ENCODE peak calls at places on chromosomes 3 and 15, in ten cellular contexts. M is stimulated activated CD4-positive, alpha-beta T cell treated with anti-CD3 and anti-CD28 coated beads, TNF-alpha, amount 100 ng/mL, for 4 hours; H is HuH-7; K is kidney glomerular epithelial cell; I is T1000; Y is fibroblast of the aortic adventitia; O is Daoy; V is occipital lobe; J is HTR-8/SVneo; X is activated naive CD4-positive, alpha-beta T cell treated with anti-CD3 and anti-CD28 coated beads for 36 hours. R is an unnamed sample.

GRCh38 chr3:8536106-8537052 is 34.8 kb downstream of the LMCD1 start:
- DNase-seq in Y (peak; percentile 54), V (no peak), J (no peak), I (no peak), O (no peak), X (no peak), M (no peak), H (no peak), K (no peak), R (no peak)

GRCh38 chr3:5806192-5806591 is 618.7 kb downstream of the EDEM1 start:
- DNase-seq in M (no peak), I (no peak), V (no peak), J (no peak), K (no peak), X (no peak), O (no peak), H (no peak), Y (no peak), R (no peak)

GRCh38 chr15:33618300-33618699 is 307.5 kb downstream of the RYR3 start:
- DNase-seq in Y (no peak), M (no peak), J (no peak), X (no peak), I (no peak), H (no peak), O (peak; percentile 51), K (peak; percentile 9), V (no peak), R (no peak)

GRCh38 chr15:85581495-85581894 is 201.1 kb downstream of the AKAP13 start:
- DNase-seq in O (no peak), H (no peak), I (no peak), J (no peak), X (peak; percentile 80), V (no peak), M (no peak), K (no peak), Y (no peak), R (no peak)

GRCh38 chr3:65888980-65889706 is 149.6 kb downstream of the MAGI1 start:
- DNase-seq in K (peak; percentile 75), J (peak; percentile 53), V (no peak), M (no peak), H (no peak), O (peak; percentile 42), I (peak; percentile 31), Y (peak; percentile 98), X (no peak), R (peak; percentile 55)

GRCh38 chr3:184336484-184337230 is 743 bp upstream of the FAM131A start:
- DNase-seq in Y (peak; percentile 81), I (no peak), J (no peak), H (peak; percentile 79), M (no peak), X (no peak), K (no peak), O (peak; percentile 50), V (no peak), R (peak; percentile 52)

GRCh38 chr3:5232570-5232969 is 45.1 kb downstream of the EDEM1 start:
- DNase-seq in M (no peak), O (no peak), J (no peak), I (no peak), V (no peak), K (no peak), Y (no peak), H (peak; percentile 46), X (peak; percentile 14), R (no peak)

GRCh38 chr3:189710620-189711388 is 79.6 kb downstream of the TP63 start:
- DNase-seq in I (peak; percentile 69), V (no peak), J (peak; percentile 67), H (no peak), M (no peak), Y (peak; percentile 99), X (peak; percentile 44), K (peak; percentile 99), O (peak; percentile 86), R (peak; percentile 85)

GRCh38 chr3:56838441-56838840 is 36.7 kb upstream of the ARHGEF3 start:
- DNase-seq in V (no peak), X (no peak), J (no peak), Y (no peak), H (no peak), O (no peak), I (no peak), M (no peak), K (no peak), R (no peak)

GRCh38 chr15:45454825-45455224 is 67.7 kb downstream of the SLC30A4 start:
- DNase-seq in H (no peak), K (peak; percentile 46), J (peak; percentile 80), X (peak; percentile 82), M (peak; percentile 35), I (peak; percentile 74), Y (peak; percentile 98), V (no peak), O (peak; percentile 95), R (peak; percentile 94)

GRCh38 chr3:197564097-197564843 is 8.5 kb upstream of the BDH1 start:
- DNase-seq in J (no peak), X (no peak), I (no peak), Y (no peak), V (no peak), H (no peak), M (no peak), O (no peak), K (no peak), R (no peak)

GRCh38 chr3:121969631-121970030 is 52.4 kb downstream of the ILDR1 start:
- DNase-seq in H (no peak), Y (no peak), I (no peak), K (no peak), V (no peak), O (no peak), X (no peak), M (no peak), J (no peak), R (no peak)

GRCh38 chr3:137762674-137763593 is 1.2 kb upstream of the SOX14 start:
- DNase-seq in J (no peak), V (no peak), K (no peak), O (no peak), I (no peak), H (no peak), M (no peak), X (no peak), Y (no peak), R (no peak)

GRCh38 chr15:63052961-63053698 is 10.6 kb downstream of the TPM1 start:
- DNase-seq in K (peak; percentile 55), M (no peak), I (no peak), X (no peak), O (peak; percentile 55), V (no peak), H (no peak), J (no peak), Y (peak; percentile 67), R (peak; percentile 64)

GRCh38 chr3:187986514-187986934 is 167.4 kb upstream of the LPP start:
- DNase-seq in V (no peak), Y (peak; percentile 84), J (peak; percentile 79), O (peak; percentile 93), K (peak; percentile 89), I (peak; percentile 57), M (peak; percentile 35), X (peak; percentile 79), H (no peak), R (peak; percentile 78)

GRCh38 chr15:67520976-67521769 is at the start of gene C15orf61:
- DNase-seq in H (peak; percentile 98), M (peak; percentile 72), Y (peak; percentile 68), I (peak; percentile 67), J (peak; percentile 97), O (peak; percentile 83), X (peak; percentile 89), K (peak; percentile 59), V (peak; percentile 79), R (peak; percentile 50)

GRCh38 chr3:113532698-113533533 is 561 bp downstream of the SIDT1 start:
- DNase-seq in H (no peak), V (peak; percentile 25), K (no peak), I (no peak), O (peak; percentile 21), X (peak; percentile 31), J (no peak), M (no peak), Y (no peak), R (no peak)

GRCh38 chr15:98773616-98774015 is 125.3 kb downstream of the IGF1R start:
- DNase-seq in I (no peak), V (no peak), J (no peak), O (no peak), X (no peak), K (no peak), M (no peak), Y (no peak), H (no peak), R (no peak)

GRCh38 chr3:50913279-50913678 is 238.6 kb downstream of the DOCK3 start:
- DNase-seq in O (peak; percentile 66), V (no peak), X (no peak), I (no peak), J (no peak), H (no peak), Y (no peak), M (no peak), K (no peak), R (peak; percentile 2)

GRCh38 chr3:139935866-139936817 is 1.2 kb downstream of the CLSTN2 start:
- DNase-seq in O (peak; percentile 33), H (no peak), K (peak; percentile 10), X (no peak), M (no peak), J (peak; percentile 19), V (no peak), Y (no peak), I (no peak), R (no peak)

GRCh38 chr15:87722941-87723691 is 533.4 kb downstream of the NTRK3 start:
- DNase-seq in K (peak; percentile 15), H (no peak), V (no peak), Y (peak; percentile 34), M (no peak), X (no peak), I (peak; percentile 6), J (no peak), O (peak; percentile 11), R (peak; percentile 65)

GRCh38 chr3:69294014-69294771 is 91.7 kb downstream of the FRMD4B start:
- DNase-seq in X (no peak), O (peak; percentile 14), K (peak; percentile 44), V (no peak), J (no peak), I (no peak), M (no peak), Y (peak; percentile 54), H (no peak), R (no peak)

GRCh38 chr3:125141596-125142417 is 70.7 kb downstream of the SLC12A8 start:
- DNase-seq in O (no peak), H (no peak), J (no peak), V (peak; percentile 16), M (peak; percentile 23), K (no peak), I (no peak), X (peak; percentile 84), Y (no peak), R (no peak)

GRCh38 chr15:40161693-40162401 is 978 bp downstream of the BUB1B start:
- DNase-seq in X (no peak), M (no peak), H (no peak), V (no peak), K (no peak), Y (no peak), O (no peak), J (no peak), I (no peak), R (no peak)

GRCh38 chr3:87147562-87147961 is 79.5 kb upstream of the CHMP2B start:
- DNase-seq in K (no peak), M (no peak), Y (no peak), X (no peak), I (no peak), O (no peak), V (no peak), J (no peak), H (no peak), R (no peak)

R was measured in H4.